ENCODE peak calls at places on chromosomes 16 and 17, in five cellular contexts. X is AG09309; K is CD8-positive, alpha-beta T cell; T is foreskin fibroblast; O is lung. G is an unnamed sample.

GRCh38 chr16:51982715-51983680 is 563.9 kb downstream of the TOX3 start:
- DNase-seq in X (peak), K (no peak), O (peak), T (peak), G (peak)

GRCh38 chr17:82399601-82400101 is 18.5 kb upstream of the HEXD start:
- DNase-seq in O (no peak), K (no peak), X (no peak), T (no peak), G (no peak)

GRCh38 chr17:75152971-75153853 is 1.1 kb downstream of the JPT1 start:
- DNase-seq in T (no peak), K (peak), X (no peak), O (no peak), G (peak)

GRCh38 chr16:8850279-8850885 is 18.4 kb downstream of the CARHSP1 start:
- DNase-seq in K (no peak), T (peak), X (no peak), O (no peak), G (peak)

GRCh38 chr17:42193216-42194132 is 820 bp downstream of the GHDC start:
- DNase-seq in T (no peak), K (no peak), X (no peak), O (no peak), G (no peak)

GRCh38 chr16:12078405-12079245 is 102.1 kb downstream of the SNX29 start:
- DNase-seq in O (no peak), K (no peak), T (no peak), X (no peak), G (no peak)

GRCh38 chr17:37701424-37702020 is 43.3 kb downstream of the HNF1B start:
- DNase-seq in X (no peak), K (peak), O (peak), T (no peak), G (no peak)

GRCh38 chr17:75617218-75617617 is 16.0 kb upstream of the SMIM5 start:
- DNase-seq in X (no peak), K (no peak), T (no peak), O (no peak), G (no peak)

GRCh38 chr16:72098936-72099335 is 5.3 kb downstream of the DHX38 start:
- DNase-seq in T (no peak), O (no peak), K (no peak), X (no peak), G (no peak)

GRCh38 chr17:78357687-78358537 is 2.0 kb downstream of the SOCS3 start:
- DNase-seq in O (no peak), X (no peak), K (no peak), T (no peak), G (no peak)

GRCh38 chr16:89491238-89491869 is 993 bp upstream of the ANKRD11 start:
- DNase-seq in K (no peak), X (no peak), O (no peak), T (no peak), G (no peak)

GRCh38 chr17:57530026-57530425 is 215.1 kb downstream of the CCDC182 start:
- DNase-seq in T (peak), K (no peak), X (no peak), O (no peak), G (peak)

GRCh38 chr17:40510328-40510648 is 8.9 kb upstream of the TNS4 start:
- DNase-seq in X (no peak), O (no peak), T (peak), K (no peak), G (no peak)

GRCh38 chr16:3187798-3188674 is at the start of gene OR1F1:
- DNase-seq in O (no peak), T (peak), K (peak), X (no peak), G (peak)

GRCh38 chr16:24257965-24258364 is 1.8 kb downstream of the CACNG3 start:
- DNase-seq in T (no peak), O (no peak), X (no peak), K (no peak), G (no peak)

GRCh38 chr17:63314766-63315165 is 131.3 kb downstream of the CYB561 start:
- DNase-seq in O (no peak), X (no peak), T (no peak), K (no peak), G (no peak)

GRCh38 chr17:32855620-32856019 is 21.3 kb downstream of the MYO1D start:
- DNase-seq in T (no peak), X (no peak), O (no peak), K (no peak), G (no peak)

GRCh38 chr16:53209489-53209888 is 154.7 kb downstream of the CHD9 start:
- DNase-seq in T (no peak), O (no peak), X (no peak), K (no peak), G (no peak)

GRCh38 chr16:72739577-72739976 is 308.4 kb downstream of the ZFHX3 start:
- DNase-seq in X (peak), O (no peak), K (no peak), T (peak), G (peak)

GRCh38 chr17:4161179-4161559 is 18.2 kb downstream of the CYB5D2 start:
- DNase-seq in X (peak), T (peak), O (peak), K (no peak), G (peak)

GRCh38 chr17:27354491-27355081 is 60.7 kb downstream of the WSB1 start:
- DNase-seq in O (no peak), X (no peak), K (no peak), T (no peak), G (no peak)

GRCh38 chr17:45848868-45849535 is 4.3 kb downstream of the SPPL2C start:
- DNase-seq in X (no peak), O (no peak), K (no peak), T (no peak), G (no peak)

GRCh38 chr16:14071576-14072271 is 605 bp downstream of the MRTFB start:
- DNase-seq in T (no peak), K (no peak), O (no peak), X (no peak), G (no peak)

GRCh38 chr17:57552114-57552601 is 192.9 kb downstream of the CCDC182 start:
- DNase-seq in O (no peak), K (peak), T (no peak), X (no peak), G (no peak)

GRCh38 chr17:82302498-82302963 is 14.9 kb downstream of the CD7 start:
- DNase-seq in X (no peak), K (no peak), O (no peak), T (no peak), G (no peak)

GRCh38 chr16:2150418-2151187 is 2.2 kb downstream of the RAB26 start:
- DNase-seq in X (no peak), T (no peak), K (no peak), O (no peak), G (no peak)

GRCh38 chr17:145671-146541 is 8.5 kb downstream of the SCGB1C2 start:
- DNase-seq in T (no peak), X (no peak), K (no peak), O (peak), G (no peak)

GRCh38 chr16:23074423-23074822 is 74.8 kb downstream of the USP31 start:
- DNase-seq in X (no peak), O (no peak), K (no peak), T (no peak), G (no peak)

DNA sequence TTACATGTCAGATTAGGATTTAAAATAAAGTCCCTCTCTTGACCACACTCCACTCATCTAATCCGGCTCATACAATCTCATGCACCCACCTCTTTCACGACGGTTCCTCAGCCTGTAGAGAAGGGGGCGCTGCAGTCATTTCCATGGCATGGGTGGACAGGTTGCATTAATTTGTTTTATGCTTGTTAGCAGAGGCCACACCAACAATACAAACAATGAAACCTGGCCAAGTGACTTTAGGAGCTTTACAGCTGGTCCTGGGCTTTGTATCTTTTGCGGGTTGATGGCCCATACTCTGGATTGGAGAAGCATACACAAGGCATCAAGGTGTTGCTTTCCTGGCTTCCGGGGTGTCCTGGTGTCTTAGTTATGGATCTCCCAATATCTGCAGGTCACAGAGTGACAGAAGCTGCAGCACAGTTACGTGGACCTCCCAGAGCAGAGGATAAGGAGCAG is 9.7 kb upstream of the SNF8 start:
- DNase-seq in X (no peak), T (peak), O (no peak), K (no peak), G (peak)
- TF ChIP-seq CTCF in X (peak), T (peak), O (no peak), K (no peak), G (peak)

DNA sequence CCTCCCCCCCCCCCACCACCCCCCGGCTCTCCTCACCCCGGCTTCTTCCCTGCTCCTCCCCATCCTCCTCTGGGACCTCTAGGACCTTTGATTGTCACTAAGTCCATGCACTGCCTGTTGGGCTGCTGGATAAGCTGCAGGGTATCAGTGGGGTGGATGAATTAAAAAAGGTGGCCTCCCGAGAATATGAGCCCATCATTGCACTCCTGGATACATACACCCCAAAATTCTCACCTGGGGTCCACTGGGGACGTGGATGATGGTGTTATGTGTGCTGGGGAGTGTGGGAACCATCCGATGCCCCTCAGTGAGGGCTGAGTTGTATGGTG is 88.8 kb downstream of the IRF8 start:
- DNase-seq in X (no peak), K (no peak), T (no peak), O (no peak), G (no peak)
- TF ChIP-seq CTCF in X (no peak), K (peak), T (no peak), O (no peak), G (peak)

GRCh38 chr17:50524838-50525237 is 7.7 kb upstream of the EPN3 start:
- DNase-seq in T (no peak), O (no peak), X (no peak), K (no peak), G (no peak)

GRCh38 chr17:50521517-50521916 is 11.0 kb upstream of the EPN3 start:
- DNase-seq in X (no peak), O (no peak), T (no peak), K (no peak), G (no peak)

GRCh38 chr17:50522766-50523165 is 9.8 kb upstream of the EPN3 start:
- DNase-seq in K (no peak), X (no peak), T (no peak), O (no peak), G (no peak)

GRCh38 chr17:50520483-50520882 is 12.1 kb upstream of the EPN3 start:
- DNase-seq in O (no peak), K (no peak), T (no peak), X (no peak), G (no peak)

GRCh38 chr17:50523208-50523607 is 9.3 kb upstream of the EPN3 start:
- DNase-seq in K (no peak), O (no peak), T (no peak), X (no peak), G (no peak)
- TF ChIP-seq CTCF in K (no peak), O (no peak), T (no peak), X (no peak), G (no peak)

GRCh38 chr17:8753136-8753975 is 5.0 kb downstream of the SPDYE4 start:
- DNase-seq in X (no peak), K (no peak), T (no peak), O (no peak), G (no peak)

GRCh38 chr17:8754890-8755289 is 3.5 kb downstream of the SPDYE4 start:
- DNase-seq in T (no peak), K (no peak), X (no peak), O (no peak), G (no peak)

GRCh38 chr17:8757189-8757588 is 1.2 kb downstream of the SPDYE4 start:
- DNase-seq in X (no peak), T (no peak), K (no peak), O (no peak), G (no peak)

GRCh38 chr17:8755590-8756255 is 2.6 kb downstream of the SPDYE4 start:
- DNase-seq in T (no peak), K (no peak), O (no peak), X (no peak), G (no peak)

GRCh38 chr17:8753976-8754440 is 4.3 kb downstream of the SPDYE4 start:
- DNase-seq in O (no peak), T (peak), X (no peak), K (no peak), G (peak)
- TF ChIP-seq CTCF in O (no peak), T (peak), X (peak), K (no peak), G (peak)

GRCh38 chr17:76683921-76684745 is 26.6 kb downstream of the MXRA7 start:
- DNase-seq in T (no peak), X (no peak), K (no peak), O (no peak), G (no peak)

GRCh38 chr17:76681222-76682137 is 29.3 kb downstream of the MXRA7 start:
- DNase-seq in T (peak), O (peak), K (peak), X (no peak), G (peak)

GRCh38 chr17:76682306-76682705 is 28.5 kb downstream of the MXRA7 start:
- DNase-seq in O (no peak), K (no peak), X (no peak), T (no peak), G (no peak)

GRCh38 chr17:76684756-76685155 is 26.0 kb downstream of the MXRA7 start:
- DNase-seq in X (no peak), T (no peak), O (no peak), K (no peak), G (no peak)

DNA sequence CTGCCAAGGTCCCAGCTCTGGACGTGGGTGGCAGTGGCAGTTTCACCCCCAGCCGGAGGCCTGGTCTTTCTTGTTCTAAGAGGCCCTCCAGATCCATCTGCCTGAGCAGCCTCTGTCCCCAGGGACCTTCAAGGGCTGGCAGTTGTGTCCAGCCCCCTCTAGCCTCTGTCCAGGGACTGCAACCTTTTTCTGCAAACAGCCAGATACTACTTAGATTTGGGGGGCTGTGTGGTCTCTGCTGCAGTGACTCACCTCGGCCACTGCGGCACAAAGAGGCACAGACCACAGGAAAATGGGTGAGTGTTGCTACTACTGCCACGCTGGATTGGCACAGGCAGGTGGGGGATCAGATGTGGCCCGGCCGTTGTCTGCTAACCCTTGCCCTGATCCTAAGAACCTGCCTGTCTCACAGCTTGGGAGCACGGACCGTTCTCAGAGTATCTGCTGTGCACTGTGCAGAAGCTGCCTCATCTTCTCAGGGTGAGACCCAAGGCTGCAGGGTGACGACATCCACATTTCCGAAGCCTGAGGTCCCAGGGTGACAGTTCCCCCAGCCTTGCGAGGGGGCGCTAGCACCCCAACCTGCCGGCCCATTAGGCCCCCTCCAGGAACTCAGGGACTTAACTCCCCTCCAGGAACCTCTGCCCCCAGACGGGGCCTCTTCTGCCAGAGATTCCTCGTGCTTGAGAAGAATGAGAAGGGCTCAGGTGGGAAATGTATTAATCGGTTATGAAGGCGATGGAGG is 27.6 kb downstream of the MXRA7 start:
- DNase-seq in T (no peak), O (no peak), X (no peak), K (no peak), G (no peak)
- TF ChIP-seq CTCF in T (peak), O (no peak), X (no peak), K (no peak), G (peak)

GRCh38 chr17:10316986-10317834 is 55.6 kb downstream of the MYH13 start:
- DNase-seq in X (no peak), K (no peak), T (no peak), O (peak), G (peak)
- TF ChIP-seq CTCF in X (peak), K (peak), T (peak), O (peak), G (peak)

GRCh38 chr17:34584805-34585416 is 5.5 kb downstream of the TMEM132E start:
- DNase-seq in K (no peak), O (no peak), T (no peak), X (peak), G (peak)
- TF ChIP-seq CTCF in K (no peak), O (no peak), T (peak), X (no peak), G (peak)

DNA sequence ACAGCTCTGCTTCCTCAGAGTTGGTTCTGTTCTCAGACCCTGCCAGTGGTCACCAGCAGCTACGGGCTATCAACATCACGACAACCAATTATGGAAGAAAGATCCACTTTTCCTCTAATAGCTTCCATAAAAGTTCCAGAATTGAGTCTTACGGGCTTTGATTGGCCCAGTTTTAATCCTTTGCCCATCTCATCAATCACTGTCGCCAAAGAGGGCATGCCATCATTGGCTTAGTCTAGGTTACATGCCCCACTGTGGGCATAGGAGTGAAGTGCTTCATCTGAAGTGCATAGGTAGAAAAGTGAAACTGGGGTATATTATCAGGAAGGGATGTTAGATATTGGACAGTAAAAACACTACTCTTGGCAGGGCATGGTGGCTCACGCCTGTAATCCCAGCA is 76.6 kb upstream of the DHX40 start:
- DNase-seq in O (no peak), T (no peak), K (no peak), X (no peak), G (no peak)
- TF ChIP-seq CTCF in O (no peak), T (no peak), K (no peak), X (no peak), G (no peak)

G was measured in HFFc6.